ENCODE peak calls at places on chromosomes 5 and 9, in six cellular contexts. M is mammary epithelial cell; U is stimulated activated naive CD8-positive, alpha-beta T cell treated with anti-CD3 and anti-CD28 coated beads, Interleukin-15, amount 100 ng/mL, for 72 hours; H is AG08396; N is head of caudate nucleus; O is T-helper 1 cell. I is an unnamed sample.
A peak's percentile ranks its signal among the peaks of the same experiment; 100 is the strongest.

GRCh38 chr9:129720865-129721545 is 31.8 kb downstream of the PTGES start:
- DNase-seq in O (no peak), N (no peak), H (no peak), U (no peak), M (no peak), I (no peak)

GRCh38 chr5:154373729-154374179 is 72.0 kb upstream of the SAP30L start:
- DNase-seq in M (no peak), N (no peak), U (no peak), O (no peak), H (no peak), I (no peak)

GRCh38 chr5:73274870-73275756 is 102.1 kb downstream of the TMEM174 start:
- DNase-seq in H (no peak), U (no peak), N (peak; percentile 75), O (no peak), M (no peak), I (no peak)

GRCh38 chr9:21744874-21745273 is 57.6 kb upstream of the MTAP start:
- DNase-seq in N (no peak), U (no peak), M (peak; percentile 40), H (no peak), O (no peak), I (no peak)

GRCh38 chr9:128945798-128946501 is 1.5 kb downstream of the DOLK start:
- DNase-seq in M (no peak), U (no peak), H (no peak), O (no peak), N (no peak), I (no peak)

GRCh38 chr9:111525056-111525977 is at the start of gene ZNF483:
- DNase-seq in H (peak; percentile 91), M (peak; percentile 85), N (peak; percentile 78), O (peak; percentile 65), U (peak; percentile 58), I (peak; percentile 50)

GRCh38 chr5:157607371-157608161 is 32.0 kb upstream of the ADAM19 start:
- DNase-seq in O (peak; percentile 61), N (no peak), M (peak; percentile 99), U (peak; percentile 39), H (peak; percentile 22), I (peak; percentile 67)

GRCh38 chr5:169861934-169862333 is 118.4 kb downstream of the INSYN2B start:
- DNase-seq in H (peak; percentile 30), O (no peak), N (no peak), M (peak; percentile 36), U (no peak), I (no peak)

GRCh38 chr9:33355933-33356332 is 46.4 kb downstream of the AQP7 start:
- DNase-seq in U (no peak), H (no peak), O (no peak), M (no peak), N (no peak), I (no peak)

GRCh38 chr9:93669958-93670207 is 93.5 kb downstream of the PHF2 start:
- DNase-seq in M (no peak), H (no peak), U (no peak), N (peak; percentile 4), O (no peak), I (peak; percentile 1)

GRCh38 chr5:95130951-95131350 is 153.9 kb downstream of the MCTP1 start:
- DNase-seq in N (no peak), M (peak; percentile 14), O (no peak), H (no peak), U (no peak), I (no peak)

GRCh38 chr9:112028242-112029221 is 131.9 kb downstream of the UGCG start:
- DNase-seq in M (no peak), H (no peak), N (no peak), O (no peak), U (peak; percentile 52), I (no peak)

I was measured in T-helper 17 cell.